ENCODE peak calls at places on chromosomes 4 and X, in six cellular contexts. L is lower lobe of right lung, W is stomach, Q is B cell, X is GM23338, D is fibroblast of the aortic adventitia. A is an unnamed sample.

GRCh38 chrX:47187106-47187677 is 6.4 kb upstream of the UBA1 start:
- DNase-seq in L (no peak), W (no peak), Q (no peak), X (peak), D (no peak), A (no peak)

GRCh38 chr4:184475096-184475461 is 729 bp upstream of the IRF2 start:
- DNase-seq in L (peak), W (peak), Q (peak), X (peak), D (peak), A (peak)

GRCh38 chr4:48032721-48033120 is 16.1 kb downstream of the NIPAL1 start:
- DNase-seq in L (no peak), W (no peak), Q (no peak), X (no peak), D (peak), A (no peak)

GRCh38 chr4:112322866-112323265 is 25.7 kb downstream of the ALPK1 start:
- DNase-seq in L (no peak), W (no peak), Q (no peak), X (no peak), D (no peak), A (no peak)

GRCh38 chrX:48786341-48786800 is at the start of gene GATA1:
- DNase-seq in L (no peak), W (no peak), Q (no peak), X (no peak), D (no peak), A (no peak)

GRCh38 chr4:15875663-15876460 is 62.7 kb downstream of the FGFBP1 start:
- DNase-seq in L (no peak), W (no peak), Q (no peak), X (no peak), D (no peak), A (no peak)

GRCh38 chr4:158002203-158002602 is 170.6 kb downstream of the GASK1B start:
- DNase-seq in L (no peak), W (no peak), Q (no peak), X (no peak), D (no peak), A (no peak)

GRCh38 chrX:18758166-18758932 is 50.9 kb downstream of the PPEF1 start:
- DNase-seq in L (no peak), W (no peak), Q (no peak), X (no peak), D (no peak), A (no peak)

GRCh38 chr4:53967971-53968370 is 96.4 kb downstream of the CHIC2 start:
- DNase-seq in L (no peak), W (no peak), Q (no peak), X (no peak), D (no peak), A (no peak)

GRCh38 chrX:63713510-63713909 is 71.5 kb downstream of the ARHGEF9 start:
- DNase-seq in L (peak), W (no peak), Q (no peak), X (peak), D (peak), A (peak)

GRCh38 chr4:184812181-184812542 is 13.6 kb downstream of the ACSL1 start:
- DNase-seq in L (no peak), W (no peak), Q (no peak), X (no peak), D (no peak), A (no peak)

GRCh38 chr4:89344571-89344970 is 37.0 kb upstream of the GPRIN3 start:
- DNase-seq in L (no peak), W (no peak), Q (no peak), X (no peak), D (no peak), A (no peak)

GRCh38 chr4:145694929-145695328 is 15.0 kb downstream of the C4orf51 start:
- DNase-seq in L (no peak), W (no peak), Q (no peak), X (no peak), D (no peak), A (no peak)

GRCh38 chr4:30720021-30720655 is at the start of gene PCDH7:
- DNase-seq in L (no peak), W (peak), Q (peak), X (peak), D (peak), A (peak)

DNA sequence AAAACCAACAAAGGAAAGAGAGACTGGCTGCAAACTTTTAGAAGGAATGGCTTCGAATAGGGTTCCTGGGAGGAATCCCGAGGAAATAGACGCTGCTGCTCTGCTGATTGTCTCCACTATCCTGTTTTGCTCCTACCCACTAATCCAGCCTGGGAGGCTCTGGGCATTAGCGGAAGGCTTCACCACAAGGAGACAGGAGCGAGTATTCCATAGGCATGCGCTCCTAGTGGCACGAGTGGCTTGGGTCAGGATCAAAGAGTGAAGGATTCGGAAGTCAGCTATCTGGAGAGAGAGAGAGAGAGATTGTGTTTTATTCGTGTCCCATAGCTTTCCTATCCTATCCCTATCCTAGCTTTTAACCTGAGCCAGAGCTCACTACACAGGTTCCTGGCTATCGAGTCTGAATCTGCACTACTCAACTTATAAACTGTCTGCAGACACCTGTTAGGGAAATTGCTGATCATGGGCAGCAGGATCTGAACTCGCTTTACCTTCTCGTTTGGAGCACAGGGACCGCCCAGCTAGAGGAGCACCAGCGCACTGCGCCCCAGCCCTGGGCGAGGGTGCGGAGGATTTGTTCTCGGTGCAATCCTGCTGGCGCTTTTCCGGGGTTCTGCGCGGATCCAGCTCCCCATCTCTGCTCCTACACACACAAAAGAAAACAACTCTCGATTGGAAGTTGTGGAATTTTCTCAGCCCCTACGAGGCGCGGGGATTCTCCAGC is 740 bp upstream of the NPY2R start:
- DNase-seq in L (no peak), W (no peak), Q (no peak), X (peak), D (peak), A (no peak)
- TF ChIP-seq CTCF in L (no peak), W (no peak), Q (no peak), X (peak), D (peak), A (no peak)

DNA sequence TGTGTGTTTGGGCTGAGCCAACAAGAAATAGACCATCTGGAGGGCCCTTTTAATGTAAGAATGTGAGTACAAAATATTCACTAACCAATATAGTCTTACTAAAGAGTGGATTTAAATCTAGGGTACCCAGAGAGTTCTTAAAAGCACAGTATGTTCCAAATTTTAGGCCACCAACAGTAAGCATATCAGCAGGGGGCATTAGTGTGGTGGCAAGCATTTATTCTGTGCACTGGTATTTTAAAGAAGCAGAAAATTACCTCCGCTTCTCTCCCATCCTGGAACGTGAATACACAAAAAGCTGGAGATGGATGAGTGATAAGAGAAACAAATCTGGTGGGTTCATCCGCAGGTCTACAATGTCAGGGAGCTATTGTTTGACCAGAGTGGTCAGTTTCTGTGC is 444.5 kb upstream of the IGFBP7 start:
- DNase-seq in L (no peak), W (no peak), Q (no peak), X (no peak), D (no peak), A (no peak)
- TF ChIP-seq CTCF in L (no peak), W (no peak), Q (no peak), X (no peak), D (no peak), A (no peak)

GRCh38 chrX:38170556-38170955 is 50.1 kb downstream of the SRPX start:
- DNase-seq in L (no peak), W (no peak), Q (no peak), X (no peak), D (no peak), A (no peak)

GRCh38 chrX:38163193-38163592 is 57.5 kb downstream of the SRPX start:
- DNase-seq in L (no peak), W (no peak), Q (no peak), X (no peak), D (no peak), A (no peak)

GRCh38 chrX:38165023-38165422 is 55.6 kb downstream of the SRPX start:
- DNase-seq in L (no peak), W (no peak), Q (no peak), X (no peak), D (no peak), A (no peak)

GRCh38 chrX:38166478-38167083 is 54.1 kb downstream of the SRPX start:
- DNase-seq in L (no peak), W (no peak), Q (no peak), X (peak), D (peak), A (no peak)
- TF ChIP-seq CTCF in L (peak), W (peak), Q (peak), X (no peak), D (peak), A (peak)

DNA sequence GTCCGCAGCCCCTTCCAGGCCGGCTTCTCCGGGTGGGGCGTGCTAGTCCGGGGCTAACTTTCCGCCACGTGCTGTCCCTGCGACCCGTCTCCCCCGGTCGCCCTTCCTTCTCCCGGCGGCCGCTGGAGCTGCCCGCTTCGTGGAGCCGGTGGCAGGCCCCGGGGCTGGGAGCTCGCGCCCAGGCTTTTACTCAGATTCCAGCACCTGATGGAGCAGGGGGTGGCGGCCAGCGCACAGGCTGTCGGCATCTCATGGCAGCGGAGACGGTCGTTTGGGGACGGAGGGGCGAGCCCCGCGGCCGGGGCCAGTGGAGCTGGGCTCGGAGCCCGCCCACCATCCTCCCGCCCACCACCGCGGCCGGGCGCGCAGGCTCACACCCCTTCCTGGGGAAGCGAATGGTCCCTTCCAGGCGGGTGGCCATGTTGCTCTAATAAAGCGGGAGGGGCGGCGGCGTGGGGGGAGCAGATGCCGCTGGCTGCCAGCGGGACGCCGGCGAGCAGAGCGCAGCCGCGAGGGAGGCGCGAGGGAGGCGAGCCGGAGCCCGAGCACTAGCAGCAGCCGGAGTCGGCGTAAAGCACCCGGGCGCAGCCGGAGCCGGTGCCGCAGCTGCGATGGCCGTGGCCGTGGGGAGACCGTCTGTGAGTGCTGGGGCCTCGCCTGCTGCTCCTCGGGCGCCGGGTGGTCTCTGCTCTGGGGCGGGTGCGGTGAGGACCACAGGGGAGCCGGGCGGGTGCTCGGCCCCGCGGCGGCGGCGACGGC is at the start of gene SEPTIN11:
- DNase-seq in L (peak), W (peak), Q (peak), X (peak), D (peak), A (peak)
- TF ChIP-seq CTCF in L (no peak), W (no peak), Q (no peak), X (no peak), D (no peak), A (no peak)

GRCh38 chr4:76948441-76949292 is 885 bp upstream of the SEPTIN11 start:
- DNase-seq in L (peak), W (peak), Q (peak), X (peak), D (peak), A (peak)

GRCh38 chr4:76950052-76950845 is 697 bp downstream of the SEPTIN11 start:
- DNase-seq in L (peak), W (peak), Q (peak), X (peak), D (peak), A (peak)

GRCh38 chr4:76950846-76951321 is 1.3 kb downstream of the SEPTIN11 start:
- DNase-seq in L (peak), W (no peak), Q (peak), X (peak), D (peak), A (no peak)

GRCh38 chr4:76943790-76944189 is 5.8 kb upstream of the SEPTIN11 start:
- DNase-seq in L (no peak), W (no peak), Q (no peak), X (no peak), D (no peak), A (no peak)

DNA sequence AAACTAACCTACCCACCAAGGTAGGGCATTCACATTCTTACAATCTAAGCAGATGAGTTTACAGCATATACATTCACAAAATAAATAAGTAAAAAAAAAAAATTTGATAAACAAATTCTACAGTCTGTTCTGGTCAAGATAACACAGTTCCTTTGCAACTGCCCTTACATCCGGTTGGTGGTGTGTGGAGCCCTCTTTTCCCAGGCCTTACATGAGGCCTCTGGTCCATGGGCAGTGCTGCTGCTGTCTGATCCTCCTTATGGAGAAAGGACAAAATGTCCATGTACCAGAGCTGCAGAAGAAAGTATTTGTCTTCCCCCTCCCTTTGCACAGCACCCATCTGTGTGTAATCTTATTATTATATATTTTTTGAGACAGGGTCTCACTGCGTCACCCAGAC is 2.2 kb upstream of the SEPTIN11 start:
- DNase-seq in L (no peak), W (no peak), Q (no peak), X (no peak), D (peak), A (no peak)
- TF ChIP-seq CTCF in L (no peak), W (no peak), Q (no peak), X (peak), D (peak), A (no peak)

DNA sequence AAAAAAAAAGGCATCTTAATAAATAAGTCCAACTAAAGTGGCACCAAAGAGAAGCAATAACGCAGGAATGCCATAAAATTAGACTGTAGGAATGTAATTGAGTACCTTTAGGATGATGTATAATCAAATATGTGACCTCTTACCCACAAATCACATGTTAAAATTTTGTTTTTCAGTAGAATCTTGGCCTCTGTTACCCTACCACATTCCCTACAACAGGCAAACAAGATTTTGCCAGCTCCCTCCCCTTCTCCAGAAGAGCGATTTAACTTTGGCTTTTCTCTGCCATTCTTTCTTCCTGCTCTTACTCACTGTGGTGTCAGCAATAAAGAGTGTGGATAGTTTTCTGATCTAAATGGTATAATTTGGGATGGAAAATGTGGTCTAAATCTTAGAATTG is 57.2 kb downstream of the TRIM2 start:
- DNase-seq in L (no peak), W (no peak), Q (no peak), X (no peak), D (no peak), A (no peak)
- TF ChIP-seq CTCF in L (no peak), W (no peak), Q (no peak), X (no peak), D (no peak), A (no peak)

GRCh38 chr4:87390931-87391782 is at the start of gene HSD17B11:
- DNase-seq in L (peak), W (peak), Q (peak), X (peak), D (peak), A (peak)
- TF ChIP-seq CTCF in L (peak), W (peak), Q (no peak), X (no peak), D (peak), A (peak)